ENCODE peak calls at places on chromosomes 3 and 15, in six cellular contexts. N is fibroblast of mammary gland; T is AG09319; D is HCT116; K is CD4-positive, alpha-beta T cell; H is endodermal cell. J is an unnamed sample.

GRCh38 chr15:100291106-100291505 is 50.7 kb downstream of the ADAMTS17 start:
- DNase-seq in N (peak), T (no peak), D (no peak), K (no peak), H (no peak), J (no peak)

GRCh38 chr3:175200391-175200790 is 341.3 kb downstream of the NAALADL2 start:
- DNase-seq in N (peak), T (no peak), D (no peak), K (no peak), H (no peak), J (no peak)

GRCh38 chr3:52707585-52707984 is 1.7 kb downstream of the SPCS1 start:
- DNase-seq in N (no peak), T (no peak), D (no peak), K (no peak), H (no peak), J (no peak)

GRCh38 chr3:123412811-123413588 is 35.9 kb downstream of the ADCY5 start:
- DNase-seq in N (no peak), T (no peak), D (no peak), K (no peak), H (no peak), J (no peak)

GRCh38 chr3:52432631-52433030 is 12.3 kb downstream of the SEMA3G start:
- DNase-seq in N (no peak), T (no peak), D (no peak), K (no peak), H (peak), J (peak)

GRCh38 chr3:38588995-38589937 is 60.2 kb downstream of the SCN5A start:
- DNase-seq in N (no peak), T (no peak), D (no peak), K (no peak), H (peak), J (no peak)

GRCh38 chr3:53072653-53073552 is 27.0 kb upstream of the SFMBT1 start:
- DNase-seq in N (peak), T (peak), D (peak), K (peak), H (peak), J (peak)

GRCh38 chr3:37031115-37031682 is 37.9 kb downstream of the MLH1 start:
- DNase-seq in N (peak), T (no peak), D (no peak), K (no peak), H (no peak), J (no peak)

GRCh38 chr15:57735891-57736290 is 29.4 kb downstream of the POLR2M start:
- DNase-seq in N (no peak), T (no peak), D (no peak), K (no peak), H (no peak), J (no peak)

GRCh38 chr15:60706145-60706544 is 227.2 kb upstream of the ICE2 start:
- DNase-seq in N (no peak), T (no peak), D (no peak), K (no peak), H (no peak), J (no peak)

GRCh38 chr3:132662212-132662611 is 2.1 kb downstream of the UBA5 start:
- DNase-seq in N (no peak), T (no peak), D (no peak), K (no peak), H (no peak), J (no peak)

DNA sequence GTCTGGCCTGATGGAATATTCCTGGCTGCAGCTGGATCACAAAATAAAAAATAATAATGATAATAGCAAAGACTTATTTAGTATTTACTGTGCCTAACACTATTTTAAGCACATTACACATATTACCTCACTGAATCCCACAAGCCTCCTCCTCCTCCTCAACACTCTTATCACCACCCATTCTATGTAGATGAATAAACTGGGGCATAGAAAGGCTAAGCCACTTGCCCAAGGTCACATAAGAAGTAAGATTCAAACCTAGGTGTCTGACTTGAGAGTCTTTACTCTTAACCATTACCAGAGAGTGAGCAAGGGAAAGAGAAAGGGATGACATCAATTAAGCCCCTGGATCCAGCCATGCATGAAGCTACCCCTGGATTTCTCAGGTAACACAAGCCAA is 493.1 kb downstream of the SHQ1 start:
- DNase-seq in N (no peak), T (no peak), D (no peak), K (no peak), H (peak), J (no peak)
- TF ChIP-seq CTCF in N (no peak), T (no peak), D (no peak), K (no peak), H (no peak), J (no peak)

GRCh38 chr3:162776137-162776536 is 1279.5 kb downstream of the OTOL1 start:
- DNase-seq in N (no peak), T (no peak), D (no peak), K (no peak), H (no peak), J (no peak)

GRCh38 chr3:162780313-162780712 is 1283.7 kb downstream of the OTOL1 start:
- DNase-seq in N (no peak), T (no peak), D (no peak), K (no peak), H (no peak), J (no peak)

GRCh38 chr3:162774613-162775100 is 1278.0 kb downstream of the OTOL1 start:
- DNase-seq in N (no peak), T (no peak), D (no peak), K (no peak), H (no peak), J (no peak)

GRCh38 chr3:162777118-162777517 is 1280.5 kb downstream of the OTOL1 start:
- DNase-seq in N (no peak), T (no peak), D (no peak), K (no peak), H (no peak), J (no peak)
- TF ChIP-seq CTCF in N (no peak), T (no peak), D (peak), K (no peak), H (peak), J (no peak)

GRCh38 chr3:83567935-83568334 is 1390.9 kb upstream of the CADM2 start:
- DNase-seq in N (no peak), T (no peak), D (no peak), K (no peak), H (no peak), J (no peak)
- TF ChIP-seq CTCF in N (no peak), T (no peak), D (no peak), K (no peak), H (no peak), J (no peak)

DNA sequence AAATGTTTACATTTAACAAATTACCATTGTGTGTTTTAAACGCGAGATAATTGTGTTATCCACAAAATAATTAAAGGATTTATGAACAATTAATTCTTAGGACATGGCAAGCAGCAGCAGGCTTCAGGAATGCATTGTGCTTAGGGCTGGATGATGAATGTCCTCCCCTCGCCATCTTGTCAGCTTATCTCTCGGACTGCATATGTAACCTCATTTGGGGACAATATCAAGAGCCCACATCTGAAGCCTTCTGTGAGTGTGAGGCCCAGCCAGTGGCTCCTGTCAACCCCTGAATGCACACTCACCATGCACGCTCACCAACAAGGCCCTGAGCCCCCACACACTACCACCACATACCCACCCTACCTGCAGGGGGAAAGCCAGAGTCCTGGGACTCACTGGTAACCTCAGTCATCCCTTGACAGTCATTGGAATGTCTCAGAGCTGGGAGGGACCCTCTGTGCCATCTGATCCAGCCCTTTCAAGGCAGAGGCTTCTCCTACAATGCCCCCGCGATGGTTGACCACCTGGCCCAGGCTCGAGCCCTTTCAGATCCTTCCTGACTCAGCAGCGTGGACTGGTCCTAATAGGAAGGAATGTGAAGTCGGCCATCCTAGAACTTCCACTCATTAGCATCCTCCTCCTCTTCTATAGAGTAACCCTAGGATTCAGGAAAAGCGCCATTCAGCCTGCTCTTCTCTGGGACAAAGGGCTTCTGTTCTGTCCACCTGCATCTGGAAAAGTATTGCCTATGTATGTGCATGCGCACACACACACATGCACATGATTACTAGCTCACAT is 38.2 kb downstream of the MRPL46 start:
- DNase-seq in N (no peak), T (no peak), D (no peak), K (no peak), H (no peak), J (no peak)
- TF ChIP-seq CTCF in N (no peak), T (no peak), D (no peak), K (no peak), H (peak), J (no peak)

J was measured in omental fat pad.